ENCODE peak calls at places on chromosomes 2 and 18, in four cellular contexts. B is kidney epithelial cell, R is GM12865, W is kidney. T is an unnamed sample.

GRCh38 chr2:180742809-180743208 is 237.6 kb upstream of the UBE2E3 start:
- DNase-seq in B (no peak), R (no peak), W (no peak), T (no peak)

GRCh38 chr2:102736174-102736606 is 25.6 kb upstream of the TMEM182 start:
- DNase-seq in B (no peak), R (no peak), W (peak), T (peak)

GRCh38 chr2:205053827-205054410 is 508.6 kb downstream of the PARD3B start:
- DNase-seq in B (no peak), R (no peak), W (no peak), T (no peak)

GRCh38 chr2:179932786-179933185 is 71.4 kb upstream of the ZNF385B start:
- DNase-seq in B (no peak), R (no peak), W (no peak), T (no peak)

GRCh38 chr18:5868218-5868904 is 27.0 kb downstream of the TMEM200C start:
- DNase-seq in B (peak), R (peak), W (no peak), T (peak)

GRCh38 chr2:50347355-50348044 is 684.4 kb downstream of the NRXN1 start:
- DNase-seq in B (no peak), R (no peak), W (no peak), T (no peak)

GRCh38 chr18:49015886-49016647 is 65.3 kb upstream of the SMAD7 start:
- DNase-seq in B (no peak), R (no peak), W (no peak), T (peak)

GRCh38 chr2:205627085-205627484 is 55.2 kb upstream of the NRP2 start:
- DNase-seq in B (no peak), R (no peak), W (no peak), T (no peak)

GRCh38 chr2:119425119-119425405 is 6.6 kb upstream of the TMEM37 start:
- DNase-seq in B (no peak), R (no peak), W (no peak), T (no peak)

GRCh38 chr2:135963841-135964240 is 21.6 kb downstream of the DARS1 start:
- DNase-seq in B (no peak), R (no peak), W (no peak), T (no peak)

GRCh38 chr2:27747827-27748352 is 23.6 kb upstream of the MRPL33 start:
- DNase-seq in B (no peak), R (no peak), W (no peak), T (no peak)

GRCh38 chr2:44969936-44970335 is 28.4 kb downstream of the SIX3 start:
- DNase-seq in B (no peak), R (no peak), W (no peak), T (no peak)

GRCh38 chr2:96163415-96163767 is 18.2 kb upstream of the DUSP2 start:
- DNase-seq in B (no peak), R (no peak), W (no peak), T (no peak)

GRCh38 chr2:70144443-70145167 is 46.2 kb downstream of the C2orf42 start:
- DNase-seq in B (no peak), R (no peak), W (no peak), T (no peak)

GRCh38 chr18:55343396-55344073 is 244.5 kb downstream of the TCF4 start:
- DNase-seq in B (no peak), R (peak), W (no peak), T (no peak)

GRCh38 chr2:171670655-171671054 is 16.6 kb upstream of the DYNC1I2 start:
- DNase-seq in B (no peak), R (no peak), W (no peak), T (no peak)

GRCh38 chr2:134217316-134217715 is 36.6 kb upstream of the MGAT5 start:
- DNase-seq in B (no peak), R (peak), W (no peak), T (no peak)

GRCh38 chr2:70133521-70134348 is 46.5 kb downstream of the PCBP1 start:
- DNase-seq in B (no peak), R (peak), W (no peak), T (no peak)

GRCh38 chr2:74188018-74188601 is 9.4 kb upstream of the MOB1A start:
- DNase-seq in B (no peak), R (no peak), W (no peak), T (no peak)

GRCh38 chr18:12883684-12884520 is at the start of gene PTPN2:
- DNase-seq in B (peak), R (peak), W (peak), T (peak)

GRCh38 chr18:63970803-63971191 is 916 bp downstream of the SERPINB8 start:
- DNase-seq in B (no peak), R (no peak), W (peak), T (peak)

GRCh38 chr2:80048296-80048695 is 256.3 kb downstream of the LRRTM1 start:
- DNase-seq in B (no peak), R (no peak), W (no peak), T (no peak)

GRCh38 chr2:29876374-29876773 is 45.0 kb downstream of the ALK start:
- DNase-seq in B (no peak), R (no peak), W (no peak), T (no peak)

GRCh38 chr18:69770206-69770605 is 177.5 kb downstream of the CD226 start:
- DNase-seq in B (no peak), R (no peak), W (no peak), T (no peak)

GRCh38 chr2:105100064-105100840 is 62.4 kb downstream of the MRPS9 start:
- DNase-seq in B (no peak), R (peak), W (no peak), T (no peak)

GRCh38 chr2:32925283-32925682 is 21.5 kb upstream of the LTBP1 start:
- DNase-seq in B (no peak), R (no peak), W (no peak), T (no peak)

GRCh38 chr2:64847930-64848329 is 141.3 kb upstream of the SLC1A4 start:
- DNase-seq in B (no peak), R (no peak), W (no peak), T (no peak)

GRCh38 chr18:65269375-65269774 is 481.4 kb upstream of the CDH7 start:
- DNase-seq in B (no peak), R (no peak), W (no peak), T (no peak)

GRCh38 chr2:174688079-174688478 is 76.2 kb downstream of the CHRNA1 start:
- DNase-seq in B (no peak), R (peak), W (no peak), T (no peak)

GRCh38 chr18:34709631-34710429 is at the start of gene DTNA:
- DNase-seq in B (peak), R (peak), W (no peak), T (no peak)

GRCh38 chr2:43832457-43832856 is 6.2 kb downstream of the ABCG5 start:
- DNase-seq in B (no peak), R (no peak), W (no peak), T (no peak)

GRCh38 chr2:40658917-40659316 is 207.0 kb upstream of the SLC8A1 start:
- DNase-seq in B (peak), R (no peak), W (no peak), T (no peak)

GRCh38 chr2:95379616-95379925 is 22.9 kb upstream of the FAHD2A start:
- DNase-seq in B (no peak), R (no peak), W (no peak), T (no peak)

GRCh38 chr18:8658858-8659485 is 46.4 kb upstream of the MTCL1 start:
- DNase-seq in B (no peak), R (no peak), W (no peak), T (no peak)

GRCh38 chr2:223945755-223946154 is 620 bp upstream of the WDFY1 start:
- DNase-seq in B (no peak), R (no peak), W (no peak), T (no peak)
- H3K4me3 ChIP-seq in B (no peak), R (peak), W (peak), T (peak)

DNA sequence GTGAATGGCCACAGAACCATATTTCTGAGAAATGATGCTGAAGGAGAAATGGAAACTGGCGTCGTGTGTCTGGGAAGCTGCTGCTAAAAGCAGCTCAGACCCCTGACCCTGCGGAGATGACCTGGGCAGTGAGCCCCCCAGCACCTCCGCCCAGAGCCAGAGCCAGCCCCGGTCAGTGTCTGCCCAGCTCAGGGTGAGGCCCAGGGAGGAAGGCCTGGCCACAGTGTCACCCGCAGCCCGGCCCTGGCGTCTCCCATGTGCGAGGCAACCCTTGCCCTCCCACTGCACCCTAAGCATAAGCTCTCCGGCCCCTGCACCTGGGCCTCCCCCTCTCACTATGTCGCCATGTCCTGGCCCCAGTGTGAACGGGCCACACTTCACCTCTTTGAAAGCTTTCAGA is 502.8 kb downstream of the EIPR1 start:
- DNase-seq in B (no peak), R (no peak), W (no peak), T (no peak)
- H3K4me3 ChIP-seq in B (no peak), R (no peak), W (no peak), T (no peak)

GRCh38 chr2:237714690-237715458 is 83.7 kb upstream of the RBM44 start:
- DNase-seq in B (no peak), R (no peak), W (no peak), T (no peak)

GRCh38 chr2:237718277-237718634 is 80.3 kb upstream of the RBM44 start:
- DNase-seq in B (no peak), R (no peak), W (no peak), T (no peak)

GRCh38 chr2:237717366-237718276 is 81.0 kb upstream of the RBM44 start:
- DNase-seq in B (no peak), R (no peak), W (no peak), T (no peak)

GRCh38 chr2:237712477-237713377 is 85.3 kb downstream of the LRRFIP1 start:
- DNase-seq in B (no peak), R (no peak), W (no peak), T (no peak)

DNA sequence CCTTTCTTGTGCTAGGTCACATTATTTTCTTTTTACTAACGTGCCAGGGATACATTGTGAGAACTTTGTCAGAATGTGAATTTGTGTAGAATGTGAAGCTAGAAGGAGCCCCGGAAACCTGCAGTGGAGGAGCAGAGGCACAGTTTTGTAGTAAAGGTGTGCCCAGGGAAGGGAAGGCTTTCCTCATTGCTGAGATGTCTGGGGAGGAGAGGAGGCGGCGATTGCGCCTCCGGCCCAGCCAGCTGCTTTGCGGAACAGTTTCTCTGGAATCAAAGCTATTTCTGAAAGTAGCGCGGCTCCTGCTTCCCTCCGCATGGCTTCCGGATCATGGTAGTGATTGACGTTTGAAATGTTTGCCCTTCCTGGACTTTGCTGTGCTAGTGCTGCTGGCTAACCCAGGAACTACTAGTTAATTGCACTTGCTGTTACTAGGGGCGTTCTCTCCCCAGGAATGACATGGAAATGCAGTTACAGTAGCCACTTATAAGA is 83.1 kb upstream of the RBM44 start:
- DNase-seq in B (no peak), R (no peak), W (no peak), T (peak)
- H3K4me3 ChIP-seq in B (no peak), R (no peak), W (peak), T (peak)

DNA sequence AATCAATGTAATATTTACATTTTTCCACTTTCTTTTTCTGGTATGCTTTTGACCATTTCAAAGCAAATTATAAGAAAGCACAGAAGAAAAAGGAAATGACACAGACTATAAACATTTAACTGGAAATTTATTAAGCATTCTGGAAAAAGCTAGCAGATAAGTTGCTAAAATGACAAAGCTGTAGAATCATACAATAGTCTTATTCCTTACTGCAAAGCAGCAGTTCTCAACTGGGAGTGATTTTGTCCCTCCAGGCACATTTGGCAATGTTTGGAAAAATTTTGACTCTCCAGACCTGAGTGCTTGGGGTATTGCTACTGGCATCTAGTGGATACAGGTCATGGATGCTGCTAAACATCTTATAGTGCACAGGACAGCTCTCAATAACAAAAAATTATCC is 75.1 kb downstream of the MBD5 start:
- DNase-seq in B (no peak), R (no peak), W (no peak), T (no peak)
- H3K4me3 ChIP-seq in B (no peak), R (no peak), W (no peak), T (no peak)

GRCh38 chr2:231552752-231553151 is 22.5 kb upstream of the NMUR1 start:
- DNase-seq in B (no peak), R (no peak), W (no peak), T (no peak)

GRCh38 chr2:231554748-231555545 is 24.7 kb upstream of the NMUR1 start:
- DNase-seq in B (no peak), R (peak), W (peak), T (peak)

GRCh38 chr2:231557571-231558217 is 27.4 kb upstream of the NMUR1 start:
- DNase-seq in B (peak), R (peak), W (peak), T (peak)

GRCh38 chr2:231556981-231557380 is 26.7 kb upstream of the NMUR1 start:
- DNase-seq in B (no peak), R (no peak), W (no peak), T (no peak)

DNA sequence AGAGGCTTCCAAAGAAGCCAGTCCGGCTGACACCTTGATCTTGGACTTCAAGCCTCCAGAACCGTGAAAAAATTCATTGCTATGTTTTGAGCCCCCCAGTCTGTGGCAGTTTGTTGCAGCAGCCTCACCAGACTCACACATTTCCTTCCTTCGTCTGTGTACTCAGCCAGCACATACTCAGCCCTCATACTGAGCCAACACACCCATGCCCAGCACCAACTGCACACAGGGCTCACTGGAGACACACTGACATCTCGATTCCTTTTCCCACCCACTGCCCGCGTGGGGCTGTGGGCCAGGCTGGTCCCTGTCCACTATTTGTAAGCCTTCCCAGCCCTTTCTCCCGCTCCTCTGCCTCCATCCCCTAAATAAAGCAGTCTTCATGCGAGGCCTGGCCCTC is 24.1 kb upstream of the NMUR1 start:
- DNase-seq in B (no peak), R (no peak), W (no peak), T (no peak)
- H3K4me3 ChIP-seq in B (no peak), R (peak), W (no peak), T (no peak)

T was measured in colonic mucosa.